ENCODE peak calls at places on chromosomes 7 and 10, in seven cellular contexts. I is stimulated activated CD4-positive, alpha-beta T cell treated with anti-CD3 and anti-CD28 coated beads, Interleukin-2, amount 100 ng/mL, for 48 hours; O is NT2/D1; T is SK-N-DZ; Y is ovary; D is OCI-M1; J is fibroblast of lung. L is an unnamed sample.

GRCh38 chr10:48649349-48649944 is 35.2 kb upstream of the WDFY4 start:
- DNase-seq in I (no peak), O (no peak), T (no peak), Y (no peak), D (peak; percentile 32), J (no peak), L (no peak)

GRCh38 chr7:51259766-51260165 is 56.8 kb downstream of the COBL start:
- DNase-seq in I (no peak), O (no peak), T (no peak), Y (no peak), D (no peak), J (no peak), L (no peak)

GRCh38 chr10:110865184-110865803 is 6.4 kb upstream of the PDCD4 start:
- DNase-seq in I (no peak), O (no peak), T (no peak), Y (no peak), D (peak; percentile 76), J (peak; percentile 36), L (no peak)

GRCh38 chr10:80416401-80417098 is 8.2 kb downstream of the PRXL2A start:
- DNase-seq in I (no peak), O (no peak), T (no peak), Y (peak; percentile 84), D (no peak), J (peak; percentile 89), L (no peak)

GRCh38 chr7:98616381-98617050 is 569 bp upstream of the NPTX2 start:
- DNase-seq in I (no peak), O (no peak), T (no peak), Y (no peak), D (no peak), J (no peak), L (no peak)

GRCh38 chr7:140230517-140230861 is 53.7 kb upstream of the KDM7A start:
- DNase-seq in I (peak; percentile 78), O (no peak), T (no peak), Y (no peak), D (no peak), J (no peak), L (peak; percentile 66)

GRCh38 chr10:59991661-59992060 is 85.3 kb upstream of the CCDC6 start:
- DNase-seq in I (no peak), O (no peak), T (peak; percentile 12), Y (no peak), D (peak; percentile 95), J (peak; percentile 14), L (no peak)

GRCh38 chr10:14579405-14579804 is 195.3 kb downstream of the FAM107B start:
- DNase-seq in I (no peak), O (no peak), T (no peak), Y (no peak), D (no peak), J (peak; percentile 82), L (no peak)

GRCh38 chr10:69953851-69954250 is 98.8 kb upstream of the MACROH2A2 start:
- DNase-seq in I (no peak), O (no peak), T (no peak), Y (no peak), D (no peak), J (no peak), L (no peak)

GRCh38 chr10:6033954-6034353 is 28.2 kb downstream of the IL2RA start:
- DNase-seq in I (no peak), O (no peak), T (no peak), Y (no peak), D (peak; percentile 87), J (peak; percentile 17), L (peak; percentile 14)

L was measured in sciatic nerve.